ENCODE peak calls at places on chromosomes 6 and 20, in six cellular contexts. S, I, G, Y, N and U are unnamed samples.

GRCh38 chr6:105170066-105170465 is 9.7 kb downstream of the POPDC3 start:
- DNase-seq in I (no peak), N (no peak), S (no peak), Y (no peak), G (no peak), U (no peak)

GRCh38 chr6:106586815-106587214 is 42.5 kb downstream of the RTN4IP1 start:
- DNase-seq in I (no peak), N (no peak), Y (no peak), G (no peak), S (no peak), U (no peak)

GRCh38 chr6:111625511-111626331 is 20.0 kb upstream of the TRAF3IP2 start:
- DNase-seq in S (peak), Y (no peak), N (no peak), I (no peak), G (no peak), U (no peak)

GRCh38 chr6:47083586-47084047 is 41.5 kb upstream of the ADGRF1 start:
- DNase-seq in G (no peak), S (peak), I (peak), N (no peak), Y (peak), U (no peak)

GRCh38 chr20:57381596-57382503 is 9.3 kb upstream of the RBM38 start:
- DNase-seq in Y (peak), G (peak), I (peak), N (peak), S (peak), U (peak)

GRCh38 chr6:75852721-75853120 is 103.7 kb downstream of the MYO6 start:
- DNase-seq in S (no peak), Y (no peak), G (no peak), I (no peak), N (no peak), U (no peak)

GRCh38 chr6:129110687-129111343 is 227.9 kb downstream of the LAMA2 start:
- DNase-seq in G (no peak), N (no peak), I (no peak), Y (no peak), S (peak), U (no peak)

GRCh38 chr6:127459231-127459641 is at the start of gene KIAA0408:
- DNase-seq in G (peak), S (peak), I (peak), Y (peak), N (peak), U (peak)

GRCh38 chr20:6178537-6178936 is 55.7 kb upstream of the FERMT1 start:
- DNase-seq in G (no peak), I (no peak), N (no peak), S (peak), Y (no peak), U (peak)

GRCh38 chr6:169844946-169845345 is 93.5 kb downstream of the ERMARD start:
- DNase-seq in N (no peak), G (peak), Y (no peak), S (no peak), I (no peak), U (no peak)

GRCh38 chr6:145214570-145214969 is 520.8 kb downstream of the EPM2A start:
- DNase-seq in Y (no peak), S (peak), N (no peak), I (peak), G (no peak), U (peak)

GRCh38 chr20:19056909-19057308 is 155.5 kb upstream of the SLC24A3 start:
- DNase-seq in G (peak), S (no peak), Y (no peak), N (no peak), I (no peak), U (peak)

GRCh38 chr6:116500969-116501433 is 10.4 kb upstream of the CALHM5 start:
- DNase-seq in I (no peak), G (no peak), S (peak), Y (no peak), N (no peak), U (peak)